ENCODE peak calls at places on chromosome 11, in ten cellular contexts. M, H, A, K, L, C, E, D, P and V are unnamed samples.

GRCh38 chr11:130121430-130121978 is 38.1 kb upstream of the ST14 start:
- DNase-seq in M (no peak), H (no peak), A (no peak), K (no peak), L (no peak), C (no peak), E (no peak), D (peak), P (peak), V (no peak)

GRCh38 chr11:110430267-110431211 is 791 bp downstream of the FDX1 start:
- DNase-seq in M (no peak), H (no peak), A (no peak), K (peak), L (peak), C (no peak), E (no peak), D (peak), P (peak), V (no peak)

GRCh38 chr11:26841818-26842457 is 120.1 kb upstream of the SLC5A12 start:
- DNase-seq in M (no peak), H (no peak), A (no peak), K (no peak), L (no peak), C (no peak), E (no peak), D (peak), P (peak), V (no peak)

GRCh38 chr11:72641900-72642814 is 32.1 kb downstream of the PDE2A start:
- DNase-seq in M (no peak), H (peak), A (no peak), K (peak), L (no peak), C (peak), E (peak), D (peak), P (peak), V (no peak)

GRCh38 chr11:79708319-79708928 is 267.6 kb upstream of the TENM4 start:
- DNase-seq in M (peak), H (no peak), A (no peak), K (no peak), L (peak), C (no peak), E (peak), D (peak), P (peak), V (peak)

GRCh38 chr11:107040447-107041444 is 22.5 kb upstream of the GUCY1A2 start:
- DNase-seq in M (no peak), H (no peak), A (no peak), K (no peak), L (no peak), C (no peak), E (no peak), D (peak), P (peak), V (no peak)

GRCh38 chr11:96103102-96103501 is 179.2 kb upstream of the MTMR2 start:
- DNase-seq in M (no peak), H (no peak), A (no peak), K (no peak), L (no peak), C (no peak), E (no peak), D (no peak), P (no peak), V (no peak)

GRCh38 chr11:117187007-117187406 is 8.5 kb downstream of the SIDT2 start:
- DNase-seq in M (no peak), H (no peak), A (peak), K (peak), L (no peak), C (no peak), E (no peak), D (no peak), P (no peak), V (no peak)

GRCh38 chr11:44556735-44557409 is 8.6 kb upstream of the CD82 start:
- DNase-seq in M (no peak), H (peak), A (peak), K (peak), L (no peak), C (no peak), E (peak), D (no peak), P (peak), V (no peak)

GRCh38 chr11:83467841-83468240 is 181.7 kb upstream of the CCDC90B start:
- DNase-seq in M (no peak), H (no peak), A (no peak), K (no peak), L (no peak), C (no peak), E (no peak), D (no peak), P (no peak), V (no peak)

GRCh38 chr11:73671701-73672100 is 25.3 kb downstream of the PLEKHB1 start:
- DNase-seq in M (no peak), H (no peak), A (no peak), K (no peak), L (no peak), C (no peak), E (no peak), D (no peak), P (no peak), V (no peak)

GRCh38 chr11:107787733-107788132 is 70.9 kb downstream of the SLC35F2 start:
- DNase-seq in M (no peak), H (no peak), A (no peak), K (no peak), L (no peak), C (no peak), E (peak), D (no peak), P (no peak), V (no peak)

GRCh38 chr11:13923182-13923581 is 39.3 kb upstream of the SPON1 start:
- DNase-seq in M (peak), H (no peak), A (no peak), K (no peak), L (no peak), C (no peak), E (no peak), D (no peak), P (no peak), V (no peak)

GRCh38 chr11:106880121-106880520 is 138.2 kb downstream of the GUCY1A2 start:
- DNase-seq in M (no peak), H (no peak), A (no peak), K (no peak), L (no peak), C (no peak), E (no peak), D (no peak), P (no peak), V (no peak)

DNA sequence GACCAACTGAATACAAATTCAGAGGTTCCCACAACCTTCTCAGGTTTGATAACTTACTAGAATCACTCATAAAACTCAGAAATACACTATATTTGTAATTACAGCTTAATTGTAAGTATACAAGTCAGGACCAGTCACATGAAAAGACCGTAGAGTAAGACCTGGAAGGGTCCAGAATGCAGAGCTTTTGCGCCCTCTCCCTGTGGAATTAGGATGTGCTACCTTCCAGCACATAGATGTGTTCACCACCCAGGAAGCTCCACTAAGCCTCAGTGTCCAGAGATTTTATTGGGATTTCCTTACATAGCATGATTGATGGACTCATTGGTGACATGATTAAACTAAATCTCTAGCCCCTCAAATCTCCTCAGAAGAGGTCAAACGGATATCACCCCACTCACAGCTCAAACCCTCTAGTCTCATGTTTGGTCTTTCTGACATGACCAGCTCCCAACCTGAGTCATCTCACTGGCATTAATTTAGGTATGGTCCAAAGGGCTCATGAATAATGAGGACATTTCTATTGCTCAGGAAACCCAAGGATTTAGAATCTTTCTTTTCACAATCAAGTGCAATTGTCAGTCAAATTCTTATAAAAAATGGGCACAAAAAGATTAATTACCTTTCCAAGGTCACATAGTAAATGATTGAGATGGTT is 77.2 kb upstream of the UBASH3B start:
- DNase-seq in M (no peak), H (no peak), A (no peak), K (no peak), L (no peak), C (no peak), E (no peak), D (no peak), P (no peak), V (no peak)
- TF ChIP-seq CTCF in M (peak), H (no peak), A (no peak), K (no peak), L (no peak), C (no peak), E (no peak), D (no peak), P (peak), V (peak)

GRCh38 chr11:68331338-68331947 is 19.1 kb downstream of the LRP5 start:
- DNase-seq in M (no peak), H (no peak), A (no peak), K (no peak), L (peak), C (no peak), E (no peak), D (no peak), P (no peak), V (no peak)
- H3K4me3 ChIP-seq in M (no peak), H (no peak), A (no peak), K (no peak), L (no peak), C (no peak), E (no peak), D (no peak), P (no peak), V (no peak)

DNA sequence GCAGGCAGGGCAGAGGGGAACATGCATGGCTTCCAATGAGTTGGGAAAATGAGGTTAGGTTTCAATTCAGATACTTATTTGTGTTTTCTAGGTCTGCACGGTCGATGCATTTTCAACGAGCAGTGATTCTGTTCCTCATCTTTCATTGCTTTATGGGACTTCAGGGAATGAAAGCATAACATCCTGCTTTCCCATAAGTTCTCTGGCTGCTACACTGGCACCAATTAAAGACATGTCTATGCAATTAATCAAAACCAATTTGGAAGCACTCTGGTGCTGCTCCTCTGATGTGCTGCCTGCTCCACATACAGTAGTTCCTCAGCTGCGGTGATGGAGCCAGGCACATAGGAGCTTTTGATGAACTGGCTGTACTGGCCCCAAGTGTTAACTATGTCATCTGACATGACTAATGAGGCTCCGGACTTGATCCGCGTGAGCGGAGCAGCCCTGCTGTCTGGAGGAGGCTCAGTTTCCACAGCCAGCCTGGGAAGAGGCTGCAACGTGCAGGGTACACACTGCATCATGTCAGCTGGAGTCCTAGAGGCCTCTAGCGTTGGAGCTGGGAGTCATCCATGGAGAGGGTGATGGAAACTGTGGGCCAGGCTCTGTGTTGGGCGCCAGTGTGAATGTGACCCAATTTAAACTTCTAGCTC is 29.8 kb downstream of the GVQW3 start:
- DNase-seq in M (no peak), H (no peak), A (no peak), K (no peak), L (no peak), C (no peak), E (peak), D (no peak), P (no peak), V (no peak)
- TF ChIP-seq CTCF in M (peak), H (no peak), A (no peak), K (no peak), L (no peak), C (no peak), E (no peak), D (no peak), P (no peak), V (no peak)

GRCh38 chr11:2393111-2393868 is 7.3 kb upstream of the TSSC4 start:
- DNase-seq in M (no peak), H (no peak), A (no peak), K (no peak), L (no peak), C (peak), E (no peak), D (no peak), P (no peak), V (no peak)
- H3K4me3 ChIP-seq in M (no peak), H (no peak), A (no peak), K (no peak), L (no peak), C (no peak), E (no peak), D (no peak), P (no peak), V (no peak)